ENCODE peak calls at places on chromosomes 4 and X, in four cellular contexts. One of them, this sample, is unnamed.

GRCh38 chr4:173168396-173169177 is at the start of gene GALNT7:
- DNase-seq in stimulated activated CD4-positive, alpha-beta T cell treated with anti-CD3 and anti-CD28 coated beads, Interleukin-2, amount 100 ng/mL, for 4 hours: peak; percentile 57
- DNase-seq in fibroblast of the aortic adventitia: peak; percentile 37
- DNase-seq in GM04503: no peak
- DNase-seq in this sample: peak; percentile 80

GRCh38 chr4:76948441-76949292 is 885 bp upstream of the SEPTIN11 start:
- DNase-seq in stimulated activated CD4-positive, alpha-beta T cell treated with anti-CD3 and anti-CD28 coated beads, Interleukin-2, amount 100 ng/mL, for 4 hours: peak; percentile 63
- DNase-seq in fibroblast of the aortic adventitia: peak; percentile 62
- DNase-seq in GM04503: peak; percentile 45
- DNase-seq in this sample: peak; percentile 48

GRCh38 chr4:76486588-76487276 is 51.7 kb downstream of the SHROOM3 start:
- DNase-seq in stimulated activated CD4-positive, alpha-beta T cell treated with anti-CD3 and anti-CD28 coated beads, Interleukin-2, amount 100 ng/mL, for 4 hours: no peak
- DNase-seq in fibroblast of the aortic adventitia: no peak
- DNase-seq in GM04503: no peak
- DNase-seq in this sample: no peak

GRCh38 chr4:64581422-64581821 is 172.2 kb upstream of the TECRL start:
- DNase-seq in stimulated activated CD4-positive, alpha-beta T cell treated with anti-CD3 and anti-CD28 coated beads, Interleukin-2, amount 100 ng/mL, for 4 hours: no peak
- DNase-seq in fibroblast of the aortic adventitia: peak; percentile 10
- DNase-seq in GM04503: no peak
- DNase-seq in this sample: no peak

GRCh38 chr4:147924604-147925412 is 192.9 kb downstream of the ARHGAP10 start:
- DNase-seq in stimulated activated CD4-positive, alpha-beta T cell treated with anti-CD3 and anti-CD28 coated beads, Interleukin-2, amount 100 ng/mL, for 4 hours: no peak
- DNase-seq in fibroblast of the aortic adventitia: peak; percentile 25
- DNase-seq in GM04503: no peak
- DNase-seq in this sample: peak; percentile 23

GRCh38 chr4:89316931-89317366 is 9.3 kb upstream of the GPRIN3 start:
- DNase-seq in stimulated activated CD4-positive, alpha-beta T cell treated with anti-CD3 and anti-CD28 coated beads, Interleukin-2, amount 100 ng/mL, for 4 hours: no peak
- DNase-seq in fibroblast of the aortic adventitia: peak; percentile 6
- DNase-seq in GM04503: no peak
- DNase-seq in this sample: no peak

GRCh38 chr4:189088783-189089182 is 851.9 kb upstream of the FRG1 start:
- DNase-seq in stimulated activated CD4-positive, alpha-beta T cell treated with anti-CD3 and anti-CD28 coated beads, Interleukin-2, amount 100 ng/mL, for 4 hours: no peak
- DNase-seq in fibroblast of the aortic adventitia: no peak
- DNase-seq in GM04503: no peak
- DNase-seq in this sample: no peak

GRCh38 chrX:14015941-14016340 is 13.8 kb downstream of the GEMIN8 start:
- DNase-seq in stimulated activated CD4-positive, alpha-beta T cell treated with anti-CD3 and anti-CD28 coated beads, Interleukin-2, amount 100 ng/mL, for 4 hours: no peak
- DNase-seq in fibroblast of the aortic adventitia: peak; percentile 9
- DNase-seq in GM04503: no peak
- DNase-seq in this sample: no peak

GRCh38 chr4:39976945-39977488 is 694 bp downstream of the PDS5A start:
- DNase-seq in stimulated activated CD4-positive, alpha-beta T cell treated with anti-CD3 and anti-CD28 coated beads, Interleukin-2, amount 100 ng/mL, for 4 hours: peak; percentile 54
- DNase-seq in fibroblast of the aortic adventitia: no peak
- DNase-seq in GM04503: no peak
- DNase-seq in this sample: peak; percentile 13

GRCh38 chrX:15515931-15516330 is 15.3 kb downstream of the BMX start:
- DNase-seq in stimulated activated CD4-positive, alpha-beta T cell treated with anti-CD3 and anti-CD28 coated beads, Interleukin-2, amount 100 ng/mL, for 4 hours: no peak
- DNase-seq in fibroblast of the aortic adventitia: no peak
- DNase-seq in GM04503: no peak
- DNase-seq in this sample: no peak

GRCh38 chr4:24778427-24779225 is 16.7 kb upstream of the SOD3 start:
- DNase-seq in stimulated activated CD4-positive, alpha-beta T cell treated with anti-CD3 and anti-CD28 coated beads, Interleukin-2, amount 100 ng/mL, for 4 hours: no peak
- DNase-seq in fibroblast of the aortic adventitia: peak; percentile 100
- DNase-seq in GM04503: peak; percentile 98
- DNase-seq in this sample: no peak